ENCODE peak calls at places on chromosomes 11 and 22, in ten cellular contexts. E, K, V, Y, H, Q, R, F, N and Z are unnamed samples.

GRCh38 chr22:20429254-20430100 is 8.1 kb downstream of the SCARF2 start:
- DNase-seq in E (peak), K (peak), V (no peak), Y (no peak), H (no peak), Q (peak), R (peak), F (no peak), N (no peak), Z (no peak)

GRCh38 chr11:68082478-68082877 is 38.7 kb downstream of the CHKA start:
- DNase-seq in E (no peak), K (no peak), V (no peak), Y (no peak), H (no peak), Q (no peak), R (no peak), F (no peak), N (no peak), Z (no peak)

GRCh38 chr11:1841511-1842148 is 2.8 kb downstream of the TNNI2 start:
- DNase-seq in E (peak), K (no peak), V (no peak), Y (no peak), H (peak), Q (no peak), R (peak), F (no peak), N (no peak), Z (no peak)

GRCh38 chr11:94602430-94603372 is 35.5 kb downstream of the PIWIL4 start:
- DNase-seq in E (peak), K (peak), V (no peak), Y (peak), H (peak), Q (peak), R (no peak), F (peak), N (peak), Z (peak)

GRCh38 chr22:26779108-26779507 is 121.7 kb downstream of the MIAT start:
- DNase-seq in E (no peak), K (no peak), V (no peak), Y (no peak), H (no peak), Q (no peak), R (no peak), F (no peak), N (no peak), Z (no peak)

GRCh38 chr11:68300076-68300830 is 12.1 kb upstream of the LRP5 start:
- DNase-seq in E (no peak), K (no peak), V (no peak), Y (no peak), H (no peak), Q (no peak), R (peak), F (no peak), N (no peak), Z (no peak)

GRCh38 chr11:45021001-45021400 is 70.3 kb upstream of the TP53I11 start:
- DNase-seq in E (no peak), K (no peak), V (no peak), Y (peak), H (no peak), Q (no peak), R (no peak), F (no peak), N (no peak), Z (no peak)

GRCh38 chr11:63858628-63859550 is 20.0 kb downstream of the MARK2 start:
- DNase-seq in E (no peak), K (no peak), V (no peak), Y (no peak), H (peak), Q (peak), R (peak), F (no peak), N (peak), Z (no peak)

GRCh38 chr11:119320593-119321524 is 3.9 kb upstream of the MCAM start:
- DNase-seq in E (peak), K (peak), V (peak), Y (peak), H (peak), Q (peak), R (peak), F (no peak), N (peak), Z (no peak)

GRCh38 chr11:124276081-124276480 is 19.9 kb downstream of the OR8G5 start:
- DNase-seq in E (no peak), K (no peak), V (no peak), Y (no peak), H (no peak), Q (no peak), R (no peak), F (no peak), N (peak), Z (peak)

DNA sequence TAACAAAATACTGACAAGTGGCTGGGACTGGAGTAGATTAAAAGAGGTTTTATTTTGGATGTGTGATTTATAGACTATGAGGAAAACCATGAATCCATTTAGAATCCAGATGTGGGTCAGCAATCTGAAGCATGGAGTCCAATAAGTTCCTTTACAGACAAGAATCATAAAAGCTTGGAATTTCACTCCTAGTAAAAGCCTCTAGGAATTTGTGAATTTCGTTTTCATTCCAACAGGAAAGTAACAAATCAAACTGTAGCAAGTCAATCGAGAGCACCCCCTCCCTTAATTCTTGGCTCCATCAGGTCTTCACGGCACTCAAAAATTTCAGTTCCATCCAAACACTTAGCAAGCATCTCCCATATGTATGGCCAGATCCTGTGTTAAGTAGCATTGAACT is 143.7 kb upstream of the POU2AF2 start:
- DNase-seq in E (no peak), K (no peak), V (no peak), Y (no peak), H (no peak), Q (no peak), R (no peak), F (no peak), N (no peak), Z (no peak)
- H3K27ac ChIP-seq in E (no peak), K (no peak), V (no peak), Y (no peak), H (no peak), Q (no peak), R (no peak), F (no peak), N (no peak), Z (no peak)

GRCh38 chr11:57568330-57568766 is 876 bp upstream of the UBE2L6 start:
- DNase-seq in E (peak), K (peak), V (peak), Y (no peak), H (peak), Q (peak), R (no peak), F (no peak), N (peak), Z (peak)
- H3K27ac ChIP-seq in E (peak), K (peak), V (peak), Y (peak), H (peak), Q (peak), R (peak), F (peak), N (peak), Z (no peak)

GRCh38 chr11:96189351-96189750 is 153.6 kb downstream of the MAML2 start:
- DNase-seq in E (no peak), K (no peak), V (no peak), Y (no peak), H (no peak), Q (no peak), R (no peak), F (no peak), N (no peak), Z (no peak)

GRCh38 chr11:96186806-96187205 is 156.2 kb downstream of the MAML2 start:
- DNase-seq in E (no peak), K (no peak), V (no peak), Y (no peak), H (no peak), Q (no peak), R (no peak), F (no peak), N (no peak), Z (no peak)

GRCh38 chr11:96187779-96188624 is 155.0 kb downstream of the MAML2 start:
- DNase-seq in E (peak), K (no peak), V (no peak), Y (no peak), H (peak), Q (peak), R (no peak), F (no peak), N (peak), Z (peak)

GRCh38 chr11:96191752-96192151 is 151.2 kb downstream of the MAML2 start:
- DNase-seq in E (no peak), K (no peak), V (no peak), Y (no peak), H (no peak), Q (no peak), R (no peak), F (no peak), N (peak), Z (no peak)

GRCh38 chr11:96188625-96189006 is 154.4 kb downstream of the MAML2 start:
- DNase-seq in E (no peak), K (no peak), V (no peak), Y (no peak), H (no peak), Q (no peak), R (no peak), F (no peak), N (peak), Z (peak)
- H3K27ac ChIP-seq in E (peak), K (peak), V (no peak), Y (peak), H (no peak), Q (peak), R (peak), F (peak), N (no peak), Z (peak)

GRCh38 chr11:75508051-75508561 is 17.6 kb downstream of the GDPD5 start:
- DNase-seq in E (no peak), K (no peak), V (no peak), Y (no peak), H (no peak), Q (no peak), R (no peak), F (no peak), N (no peak), Z (no peak)
- H3K27ac ChIP-seq in E (no peak), K (no peak), V (no peak), Y (no peak), H (no peak), Q (no peak), R (peak), F (no peak), N (no peak), Z (no peak)

DNA sequence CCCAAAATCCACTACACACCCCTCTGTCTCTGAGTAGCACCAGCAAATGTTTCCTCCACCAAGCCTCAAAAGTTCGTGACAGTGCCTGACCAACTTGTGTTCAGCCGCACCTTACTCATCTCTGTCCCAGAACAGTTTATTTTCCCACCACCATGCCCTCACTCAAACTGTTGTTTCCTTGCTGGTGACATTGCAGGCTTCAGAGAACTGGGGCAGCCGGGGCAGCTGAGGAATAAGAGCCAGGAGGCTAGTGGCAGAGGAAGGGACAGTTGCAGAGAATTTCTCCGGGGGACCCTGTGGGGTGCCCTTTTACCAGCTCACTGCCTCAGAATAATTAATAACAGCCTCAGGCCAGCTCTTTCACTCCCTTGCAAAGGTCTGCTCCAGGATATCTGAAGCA is 709 bp upstream of the KCNE3 start:
- DNase-seq in E (no peak), K (peak), V (no peak), Y (no peak), H (no peak), Q (no peak), R (no peak), F (no peak), N (no peak), Z (no peak)
- H3K27ac ChIP-seq in E (peak), K (no peak), V (no peak), Y (peak), H (peak), Q (peak), R (peak), F (no peak), N (no peak), Z (no peak)

DNA sequence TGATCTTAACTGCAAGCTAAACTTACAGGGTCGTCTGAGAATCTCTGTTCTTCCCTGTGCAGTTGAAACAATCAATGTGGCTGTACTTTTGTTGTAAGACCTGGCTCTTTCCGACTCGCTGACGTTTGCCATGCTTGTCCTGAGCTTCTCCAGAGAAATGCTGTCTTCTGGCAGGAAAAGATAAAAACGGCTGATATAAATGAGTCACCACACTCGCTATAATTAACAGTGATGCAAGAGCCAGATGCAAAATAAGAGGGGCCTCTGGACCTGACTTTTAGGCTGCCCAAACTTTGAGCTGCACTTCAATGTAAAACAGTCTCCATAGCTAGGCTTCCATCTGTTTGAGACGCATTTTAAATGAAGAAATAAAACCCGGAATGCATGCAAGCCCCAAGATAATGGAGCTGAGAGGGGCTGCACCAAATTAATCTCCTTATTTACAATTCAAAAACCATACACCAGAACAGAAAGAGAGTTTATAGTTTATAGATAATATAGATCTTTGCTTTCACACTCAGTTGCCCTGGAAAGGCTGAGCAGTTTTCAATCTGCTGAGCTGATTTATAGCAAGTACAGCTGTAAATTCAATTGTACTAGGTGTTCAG is 48.5 kb downstream of the WT1 start:
- DNase-seq in E (no peak), K (no peak), V (no peak), Y (no peak), H (no peak), Q (peak), R (no peak), F (no peak), N (peak), Z (no peak)
- H3K27ac ChIP-seq in E (no peak), K (no peak), V (no peak), Y (no peak), H (no peak), Q (no peak), R (no peak), F (no peak), N (peak), Z (no peak)